ENCODE peak calls at places on chromosomes 6 and 20, in eight cellular contexts. U is SK-N-SH, D is astrocyte, R is OCI-LY7, M is GM23338, C is HCT116, F is IMR-90, P is neuronal stem cell. Y is an unnamed sample.

GRCh38 chr6:100435299-100435698 is 29.4 kb downstream of the SIM1 start:
- DNase-seq in U (no peak), D (peak), R (no peak), M (peak), C (peak), F (no peak), P (no peak), Y (peak)

GRCh38 chr20:18197382-18198070 is 59.9 kb downstream of the KAT14 start:
- DNase-seq in U (no peak), D (no peak), R (no peak), M (no peak), C (peak), F (no peak), P (no peak), Y (peak)

GRCh38 chr6:11491998-11492397 is 45.6 kb upstream of the TMEM170B start:
- DNase-seq in U (no peak), D (no peak), R (peak), M (no peak), C (no peak), F (no peak), P (no peak), Y (no peak)

GRCh38 chr6:111105578-111105977 is 18.3 kb downstream of the SLC16A10 start:
- DNase-seq in U (peak), D (peak), R (no peak), M (no peak), C (peak), F (peak), P (no peak), Y (peak)

GRCh38 chr6:51541847-51542246 is 545.6 kb downstream of the PKHD1 start:
- DNase-seq in U (peak), D (no peak), R (no peak), M (no peak), C (no peak), F (no peak), P (no peak), Y (peak)

GRCh38 chr20:51531141-51531710 is 11.3 kb downstream of the NFATC2 start:
- DNase-seq in U (no peak), D (peak), R (no peak), M (no peak), C (peak), F (peak), P (no peak), Y (peak)

GRCh38 chr6:138785092-138785491 is 10.8 kb upstream of the ECT2L start:
- DNase-seq in U (no peak), D (no peak), R (no peak), M (no peak), C (no peak), F (no peak), P (no peak), Y (no peak)

GRCh38 chr6:139080255-139080920 is 51.8 kb downstream of the ABRACL start:
- DNase-seq in U (no peak), D (peak), R (no peak), M (no peak), C (no peak), F (no peak), P (no peak), Y (peak)

GRCh38 chr20:577167-577791 is 32.8 kb downstream of the TCF15 start:
- DNase-seq in U (no peak), D (no peak), R (peak), M (peak), C (peak), F (peak), P (no peak), Y (peak)

GRCh38 chr6:157379656-157380457 is 1.1 kb upstream of the ZDHHC14 start:
- DNase-seq in U (peak), D (peak), R (peak), M (peak), C (peak), F (peak), P (peak), Y (peak)

GRCh38 chr6:100228437-100229424 is 234.7 kb upstream of the MCHR2 start:
- DNase-seq in U (peak), D (peak), R (peak), M (peak), C (peak), F (peak), P (peak), Y (peak)

GRCh38 chr6:69693749-69694148 is 103.1 kb downstream of the LMBRD1 start:
- DNase-seq in U (no peak), D (no peak), R (no peak), M (no peak), C (no peak), F (peak), P (no peak), Y (no peak)

GRCh38 chr6:30206152-30206551 is 7.1 kb downstream of the TRIM26 start:
- DNase-seq in U (no peak), D (no peak), R (no peak), M (no peak), C (no peak), F (peak), P (no peak), Y (no peak)

GRCh38 chr6:108260126-108260808 is 573 bp downstream of the SNX3 start:
- DNase-seq in U (no peak), D (peak), R (peak), M (peak), C (peak), F (peak), P (peak), Y (peak)

GRCh38 chr20:10313701-10314100 is 95.1 kb downstream of the SNAP25 start:
- DNase-seq in U (no peak), D (no peak), R (no peak), M (no peak), C (no peak), F (peak), P (peak), Y (no peak)

GRCh38 chr6:97995158-97995557 is 712.1 kb upstream of the MMS22L start:
- DNase-seq in U (no peak), D (no peak), R (no peak), M (no peak), C (no peak), F (no peak), P (no peak), Y (no peak)

GRCh38 chr20:64113796-64114355 is 6.5 kb upstream of the NPBWR2 start:
- DNase-seq in U (peak), D (no peak), R (no peak), M (peak), C (no peak), F (no peak), P (no peak), Y (no peak)

GRCh38 chr6:11493979-11494378 is 43.6 kb upstream of the TMEM170B start:
- DNase-seq in U (no peak), D (no peak), R (no peak), M (no peak), C (no peak), F (no peak), P (no peak), Y (no peak)

GRCh38 chr20:8291873-8292272 is 159.8 kb downstream of the PLCB1 start:
- DNase-seq in U (no peak), D (peak), R (no peak), M (no peak), C (no peak), F (peak), P (no peak), Y (no peak)

GRCh38 chr20:53757472-53757913 is 163.9 kb upstream of the ZNF217 start:
- DNase-seq in U (no peak), D (no peak), R (no peak), M (no peak), C (no peak), F (no peak), P (no peak), Y (peak)

GRCh38 chr20:55053389-55053788 is 578.0 kb downstream of the DOK5 start:
- DNase-seq in U (no peak), D (no peak), R (no peak), M (no peak), C (no peak), F (no peak), P (no peak), Y (no peak)

GRCh38 chr6:75813476-75814250 is 64.6 kb downstream of the MYO6 start:
- DNase-seq in U (no peak), D (no peak), R (no peak), M (no peak), C (no peak), F (no peak), P (no peak), Y (peak)

GRCh38 chr20:59207742-59208357 is 44.2 kb downstream of the ZNF831 start:
- DNase-seq in U (peak), D (no peak), R (peak), M (peak), C (peak), F (no peak), P (peak), Y (peak)

GRCh38 chr6:72968704-72969103 is 256.6 kb downstream of the KHDC1L start:
- DNase-seq in U (no peak), D (peak), R (no peak), M (no peak), C (peak), F (peak), P (no peak), Y (peak)

GRCh38 chr6:97626586-97627441 is 343.8 kb upstream of the MMS22L start:
- DNase-seq in U (no peak), D (peak), R (peak), M (peak), C (no peak), F (peak), P (peak), Y (no peak)

GRCh38 chr6:149363154-149363553 is 36.9 kb upstream of the SUMO4 start:
- DNase-seq in U (no peak), D (no peak), R (no peak), M (peak), C (peak), F (no peak), P (no peak), Y (peak)

GRCh38 chr6:85344996-85345395 is 104.9 kb upstream of the NT5E start:
- DNase-seq in U (no peak), D (no peak), R (no peak), M (no peak), C (no peak), F (peak), P (no peak), Y (peak)

GRCh38 chr20:58818585-58819285 is 32.0 kb downstream of the GNAS-AS1 start:
- DNase-seq in U (no peak), D (peak), R (no peak), M (no peak), C (no peak), F (peak), P (no peak), Y (peak)

GRCh38 chr6:8085053-8085511 is 17.3 kb downstream of the EEF1E1 start:
- DNase-seq in U (no peak), D (peak), R (no peak), M (no peak), C (peak), F (peak), P (no peak), Y (peak)

GRCh38 chr20:60762386-60762785 is 489.7 kb upstream of the CDH4 start:
- DNase-seq in U (no peak), D (no peak), R (no peak), M (no peak), C (no peak), F (no peak), P (no peak), Y (no peak)

GRCh38 chr6:93142382-93142781 is 277.0 kb downstream of the EPHA7 start:
- DNase-seq in U (no peak), D (no peak), R (no peak), M (no peak), C (no peak), F (no peak), P (no peak), Y (no peak)
- H2AFZ ChIP-seq in U (peak), D (no peak), R (no peak), M (no peak), C (no peak), F (no peak), P (no peak), Y (no peak)

DNA sequence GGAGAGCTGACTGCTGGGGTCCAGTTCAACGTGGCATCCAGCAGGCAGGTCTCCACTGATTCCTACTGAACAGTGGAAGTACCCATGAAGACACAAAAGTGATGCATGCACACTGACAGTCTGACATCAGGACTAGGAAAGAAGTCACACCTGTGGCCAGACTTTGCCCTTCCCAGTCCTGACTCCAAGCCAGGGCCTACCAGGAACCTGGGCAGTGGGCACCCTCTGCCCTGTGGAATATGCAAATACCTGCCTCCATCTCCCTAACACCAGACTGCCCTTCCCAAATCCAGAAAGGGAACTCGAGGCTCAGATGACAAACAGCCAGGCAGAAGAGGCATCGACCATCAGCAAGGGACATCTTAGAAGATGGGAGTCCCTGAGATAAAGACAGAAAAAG is 50.9 kb downstream of the SLC23A2 start:
- DNase-seq in U (no peak), D (no peak), R (no peak), M (no peak), C (no peak), F (no peak), P (no peak), Y (no peak)
- H2AFZ ChIP-seq in U (no peak), D (no peak), R (no peak), M (no peak), C (no peak), F (no peak), P (no peak), Y (no peak)

GRCh38 chr6:34248727-34249468 is at the start of gene SMIM29:
- DNase-seq in U (peak), D (peak), R (peak), M (peak), C (peak), F (peak), P (peak), Y (peak)
- H2AFZ ChIP-seq in U (peak), D (peak), R (peak), M (peak), C (no peak), F (peak), P (peak), Y (peak)

DNA sequence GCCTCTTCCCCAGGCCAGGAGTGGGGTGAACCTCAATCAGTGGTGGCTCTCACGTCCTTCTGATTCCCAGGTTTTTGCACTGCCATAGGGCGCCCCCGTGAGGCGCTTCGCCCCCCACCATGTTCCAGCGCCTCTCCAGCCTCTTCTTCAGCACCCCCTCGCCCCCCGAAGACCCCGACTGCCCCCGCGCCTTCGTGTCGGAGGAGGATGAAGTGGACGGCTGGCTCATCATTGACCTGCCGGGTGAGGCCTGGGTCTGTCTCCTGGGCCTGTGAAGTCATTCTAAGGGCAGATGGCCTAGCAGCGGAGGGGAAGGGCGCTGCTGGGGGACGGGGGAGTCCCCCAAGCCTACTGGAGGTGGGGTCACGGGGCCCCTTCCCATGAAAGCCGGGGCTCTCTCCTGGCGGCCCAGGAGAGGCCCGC is 4.5 kb downstream of the TP53INP2 start:
- DNase-seq in U (peak), D (no peak), R (peak), M (peak), C (no peak), F (peak), P (peak), Y (peak)
- H2AFZ ChIP-seq in U (peak), D (no peak), R (peak), M (peak), C (no peak), F (peak), P (peak), Y (peak)

DNA sequence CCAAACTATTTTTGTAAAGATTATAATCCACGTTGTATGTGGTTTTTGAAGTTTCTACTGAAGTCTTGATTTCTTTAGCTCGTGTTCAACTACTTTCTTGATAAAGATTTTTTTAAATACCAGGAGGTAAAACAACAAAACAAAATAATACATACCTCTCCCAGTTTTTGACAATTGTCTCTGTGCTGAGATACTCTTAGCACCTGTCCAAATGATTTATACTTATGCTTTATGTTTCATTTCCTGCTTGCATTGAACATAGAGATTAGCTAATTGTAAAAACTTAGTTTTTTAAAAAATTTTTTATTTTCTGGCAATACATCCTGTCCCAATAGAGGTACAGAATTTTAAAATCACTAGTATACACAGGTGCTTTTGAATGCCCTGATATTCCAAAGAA is 506.9 kb upstream of the ADGRB3 start:
- DNase-seq in U (no peak), D (no peak), R (no peak), M (no peak), C (no peak), F (no peak), P (no peak), Y (no peak)
- H2AFZ ChIP-seq in U (no peak), D (no peak), R (peak), M (no peak), C (no peak), F (no peak), P (no peak), Y (no peak)

DNA sequence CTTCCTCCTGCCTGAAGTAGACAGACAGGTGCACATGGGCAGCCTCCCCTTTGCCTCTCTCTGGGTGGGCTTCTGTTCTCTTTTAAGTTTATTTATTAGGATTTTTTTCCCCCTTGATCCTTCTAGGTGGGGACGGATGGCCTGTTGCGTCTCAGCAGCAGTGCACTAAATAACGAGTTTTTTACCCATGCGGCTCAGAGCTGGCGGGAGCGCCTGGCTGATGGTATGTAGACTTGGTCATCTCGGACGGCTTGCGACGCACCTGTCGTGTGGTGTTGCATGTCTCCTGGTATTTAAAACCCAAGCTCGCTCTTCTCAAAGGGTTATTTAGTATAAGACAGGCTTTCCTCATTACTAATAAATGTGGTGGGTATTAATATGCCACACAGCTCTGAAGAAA is 73.3 kb downstream of the ASXL1 start:
- DNase-seq in U (no peak), D (no peak), R (no peak), M (no peak), C (no peak), F (no peak), P (no peak), Y (no peak)
- H2AFZ ChIP-seq in U (no peak), D (no peak), R (no peak), M (no peak), C (no peak), F (no peak), P (no peak), Y (no peak)

GRCh38 chr20:47413189-47413588 is 56.7 kb upstream of the ZMYND8 start:
- DNase-seq in U (no peak), D (no peak), R (peak), M (no peak), C (no peak), F (no peak), P (no peak), Y (no peak)

GRCh38 chr20:47406849-47407682 is 50.6 kb upstream of the ZMYND8 start:
- DNase-seq in U (no peak), D (peak), R (no peak), M (no peak), C (no peak), F (peak), P (no peak), Y (peak)

GRCh38 chr20:47412073-47412472 is 55.6 kb upstream of the ZMYND8 start:
- DNase-seq in U (no peak), D (no peak), R (peak), M (no peak), C (no peak), F (no peak), P (no peak), Y (no peak)

GRCh38 chr20:47405775-47406325 is 49.4 kb upstream of the ZMYND8 start:
- DNase-seq in U (no peak), D (no peak), R (no peak), M (no peak), C (no peak), F (no peak), P (no peak), Y (no peak)

DNA sequence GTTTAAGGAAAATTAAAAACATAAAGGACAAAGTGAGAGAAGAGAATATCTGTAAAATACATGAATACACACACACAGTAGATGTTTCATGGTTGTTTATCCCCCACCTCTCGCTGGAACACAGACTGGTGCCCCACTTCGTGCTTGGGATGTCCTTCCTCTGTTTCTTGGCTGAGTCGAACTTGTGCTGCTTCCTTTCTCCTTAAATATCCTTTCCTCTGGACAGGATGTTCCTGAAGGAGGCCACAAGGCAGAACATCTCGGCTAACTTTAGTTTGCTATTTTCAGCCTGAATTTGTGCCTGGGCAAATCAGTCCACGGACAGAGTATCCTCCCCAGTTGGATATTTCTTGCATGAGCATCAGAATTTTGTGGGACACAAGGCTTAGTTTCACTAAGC is 54.7 kb upstream of the ZMYND8 start:
- DNase-seq in U (no peak), D (no peak), R (no peak), M (no peak), C (no peak), F (no peak), P (no peak), Y (no peak)
- H2AFZ ChIP-seq in U (no peak), D (no peak), R (peak), M (no peak), C (no peak), F (no peak), P (no peak), Y (peak)

GRCh38 chr20:33673411-33674293 is 576 bp downstream of the NECAB3 start:
- DNase-seq in U (peak), D (no peak), R (no peak), M (no peak), C (no peak), F (peak), P (no peak), Y (peak)
- H2AFZ ChIP-seq in U (peak), D (peak), R (no peak), M (peak), C (no peak), F (peak), P (peak), Y (peak)

GRCh38 chr20:13307562-13308163 is 86.6 kb downstream of the ISM1 start:
- DNase-seq in U (no peak), D (no peak), R (no peak), M (no peak), C (no peak), F (no peak), P (no peak), Y (no peak)
- H2AFZ ChIP-seq in U (no peak), D (no peak), R (no peak), M (no peak), C (no peak), F (no peak), P (no peak), Y (no peak)